ENCODE peak calls at places on chromosomes 5 and 9, in nine cellular contexts. T is glomerular endothelial cell; C is stimulated activated CD4-positive, alpha-beta T cell treated with anti-CD3 and anti-CD28 coated beads, Interleukin-12 subunit alpha, Interleukin-12 subunit beta, amount 100 ng/mL, for 4 hours; F is activated CD4-positive, CD25-positive, alpha-beta regulatory T cell treated with anti-CD3 and anti-CD28 coated beads, Interleukin-2, amount 50 U/mL, for 16 hours; B is HFFc6; N is ureter; E is Kasumi-1; U is brain microvascular endothelial cell; D is AML-193. R is an unnamed sample.

GRCh38 chr9:76020654-76021053 is 130.2 kb downstream of the PCSK5 start:
- DNase-seq in D (no peak), C (no peak), B (no peak), E (no peak), N (no peak), F (no peak), U (no peak), T (no peak), R (no peak)

GRCh38 chr5:63131618-63132285 is 553.1 kb downstream of the LRRC70 start:
- DNase-seq in N (no peak), C (no peak), B (peak), E (no peak), D (no peak), F (no peak), T (no peak), U (peak), R (no peak)

GRCh38 chr5:146463446-146463845 is 16.3 kb downstream of the TCERG1 start:
- DNase-seq in T (no peak), U (no peak), F (no peak), E (no peak), N (no peak), D (no peak), B (no peak), C (no peak), R (no peak)

GRCh38 chr5:136006767-136007251 is 22.0 kb upstream of the TGFBI start:
- DNase-seq in B (peak), N (no peak), T (no peak), E (no peak), D (no peak), U (peak), F (no peak), C (no peak), R (no peak)

GRCh38 chr9:109722007-109722406 is 58.0 kb upstream of the PALM2AKAP2 start:
- DNase-seq in D (no peak), C (no peak), B (no peak), T (no peak), U (no peak), F (no peak), N (no peak), E (no peak), R (no peak)

GRCh38 chr5:170262061-170262764 is 29.4 kb downstream of the C5orf58 start:
- DNase-seq in C (no peak), T (no peak), D (no peak), N (no peak), B (no peak), U (no peak), F (no peak), E (no peak), R (no peak)

GRCh38 chr5:77076961-77077820 is 9.9 kb downstream of the ZBED3 start:
- DNase-seq in B (no peak), C (peak), N (peak), D (no peak), E (peak), F (no peak), T (no peak), U (peak), R (peak)

GRCh38 chr9:138053996-138054752 is 176.6 kb downstream of the CACNA1B start:
- DNase-seq in F (no peak), T (no peak), B (no peak), U (no peak), E (no peak), C (no peak), D (no peak), N (no peak), R (no peak)

GRCh38 chr5:1476181-1476966 is 31.1 kb upstream of the SLC6A3 start:
- DNase-seq in T (no peak), C (no peak), E (no peak), N (no peak), F (no peak), D (no peak), U (no peak), B (no peak), R (no peak)

GRCh38 chr9:124259273-124260078 is 1.7 kb downstream of the NEK6 start:
- DNase-seq in U (peak), N (peak), F (no peak), D (peak), T (no peak), C (no peak), B (peak), E (peak), R (no peak)

GRCh38 chr5:72355706-72356299 is 35.6 kb downstream of the PTCD2 start:
- DNase-seq in F (no peak), U (peak), B (peak), N (no peak), C (no peak), E (peak), T (no peak), D (no peak), R (no peak)

GRCh38 chr5:116032094-116032517 is at the start of gene ARL14EPL:
- DNase-seq in T (peak), U (peak), C (no peak), B (peak), F (no peak), N (no peak), E (peak), D (peak), R (no peak)

GRCh38 chr5:60026174-60026573 is 132.6 kb upstream of the PDE4D start:
- DNase-seq in D (no peak), N (no peak), E (no peak), C (no peak), F (no peak), B (peak), U (peak), T (no peak), R (no peak)

GRCh38 chr5:162248107-162248713 is 180.6 kb downstream of the GABRG2 start:
- DNase-seq in B (no peak), U (no peak), C (no peak), D (no peak), F (no peak), E (no peak), T (no peak), N (no peak), R (no peak)

GRCh38 chr9:137744632-137745183 is 125.9 kb downstream of the EHMT1 start:
- DNase-seq in C (no peak), N (no peak), D (no peak), F (no peak), U (no peak), T (no peak), B (no peak), E (no peak), R (no peak)

GRCh38 chr5:97405941-97406340 is 222.9 kb upstream of the RIOK2 start:
- DNase-seq in T (no peak), B (no peak), C (no peak), N (no peak), F (no peak), D (no peak), E (no peak), U (no peak), R (no peak)

GRCh38 chr5:104840284-104840683 is 1277.7 kb upstream of the NUDT12 start:
- DNase-seq in T (no peak), N (no peak), E (no peak), F (no peak), B (no peak), U (no peak), C (no peak), D (no peak), R (no peak)

GRCh38 chr5:81426347-81426746 is 32.4 kb upstream of the ACOT12 start:
- DNase-seq in D (no peak), C (no peak), F (no peak), N (no peak), E (no peak), U (no peak), T (no peak), B (no peak), R (no peak)

GRCh38 chr9:131273791-131274673 is 2.3 kb downstream of the FAM78A start:
- DNase-seq in T (no peak), D (peak), C (no peak), U (no peak), E (peak), N (no peak), B (no peak), F (no peak), R (no peak)

GRCh38 chr9:37100317-37100716 is 20.1 kb upstream of the ZCCHC7 start:
- DNase-seq in C (no peak), T (no peak), B (no peak), E (no peak), D (no peak), F (no peak), U (no peak), N (no peak), R (no peak)

GRCh38 chr9:70407081-70407503 is 7.4 kb downstream of the KLF9 start:
- DNase-seq in B (peak), C (no peak), T (no peak), U (peak), D (no peak), F (no peak), E (no peak), N (no peak), R (no peak)

GRCh38 chr9:87433853-87434252 is 63.8 kb upstream of the DAPK1 start:
- DNase-seq in E (no peak), B (no peak), F (no peak), C (no peak), T (no peak), D (no peak), U (no peak), N (no peak), R (no peak)

GRCh38 chr9:110048976-110049698 is 158.8 kb downstream of the C9orf152 start:
- DNase-seq in N (no peak), E (peak), D (peak), U (no peak), C (peak), B (no peak), F (no peak), T (no peak), R (no peak)

GRCh38 chr9:108473209-108474112 is 382.3 kb downstream of the ACTL7B start:
- DNase-seq in T (no peak), N (no peak), F (no peak), C (no peak), U (peak), E (no peak), B (peak), D (no peak), R (no peak)

GRCh38 chr5:168706655-168707069 is 127.5 kb upstream of the PANK3 start:
- DNase-seq in U (peak), E (peak), F (no peak), N (no peak), B (peak), D (no peak), C (no peak), T (no peak), R (no peak)

GRCh38 chr5:59709346-59709821 is 184.1 kb downstream of the PDE4D start:
- DNase-seq in U (no peak), D (no peak), E (no peak), F (no peak), C (no peak), T (no peak), B (no peak), N (no peak), R (no peak)

GRCh38 chr5:56328753-56329560 is 95.8 kb upstream of the ANKRD55 start:
- DNase-seq in F (peak), E (no peak), D (no peak), B (no peak), U (no peak), T (peak), C (peak), N (no peak), R (peak)

GRCh38 chr5:123125953-123126352 is 36.9 kb downstream of the PRDM6 start:
- DNase-seq in F (no peak), D (peak), N (no peak), U (peak), B (peak), E (no peak), C (no peak), T (no peak), R (no peak)

GRCh38 chr9:130493476-130493875 is 48.7 kb downstream of the ASS1 start:
- DNase-seq in D (no peak), U (no peak), F (no peak), B (no peak), E (no peak), T (no peak), C (no peak), N (no peak), R (no peak)

GRCh38 chr5:68074048-68074632 is 141.4 kb upstream of the PIK3R1 start:
- DNase-seq in C (no peak), B (no peak), N (no peak), D (no peak), E (no peak), U (no peak), T (no peak), F (no peak), R (no peak)

GRCh38 chr5:101995585-101995984 is 300.5 kb downstream of the SLCO4C1 start:
- DNase-seq in U (no peak), B (no peak), C (no peak), N (no peak), T (no peak), D (no peak), E (no peak), F (no peak), R (no peak)

GRCh38 chr5:180313677-180314076 is 21.8 kb upstream of the MAPK9 start:
- DNase-seq in E (peak), B (no peak), U (no peak), N (no peak), C (peak), D (no peak), T (no peak), F (peak), R (no peak)

GRCh38 chr9:82101475-82101874 is 112.9 kb downstream of the SPATA31D1 start:
- DNase-seq in C (no peak), N (no peak), U (no peak), T (no peak), E (no peak), D (no peak), B (no peak), F (no peak), R (no peak)

GRCh38 chr5:32475338-32476097 is 31.0 kb upstream of the ZFR start:
- DNase-seq in T (no peak), C (no peak), F (no peak), U (no peak), E (no peak), N (no peak), B (no peak), D (no peak), R (no peak)

GRCh38 chr9:91379461-91379860 is 17.7 kb upstream of the AUH start:
- DNase-seq in F (no peak), D (no peak), U (no peak), E (no peak), N (no peak), B (no peak), C (no peak), T (no peak), R (no peak)

GRCh38 chr5:51278458-51279049 is 104.7 kb upstream of the ISL1 start:
- DNase-seq in C (no peak), B (no peak), U (no peak), F (no peak), E (no peak), N (no peak), D (no peak), T (no peak), R (no peak)

GRCh38 chr9:118522093-118523028 is 818.2 kb downstream of the TLR4 start:
- DNase-seq in F (no peak), T (no peak), C (no peak), D (peak), E (peak), U (peak), N (no peak), B (peak), R (no peak)

R was measured in activated naive CD8-positive, alpha-beta T cell treated with anti-CD3 and anti-CD28 coated beads, Interleukin-2, amount 50 U/mL, for 16 hours.